ENCODE peak calls at places on chromosome 17, in six cellular contexts. One of them, this sample, is unnamed.

GRCh38 chr17:79633937-79634813 is 23.3 kb upstream of the RBFOX3 start:
- DNase-seq in dorsolateral prefrontal cortex: peak
- DNase-seq in hepatocyte: no peak
- DNase-seq in activated CD8-positive, alpha-beta T cell treated with anti-CD3 and anti-CD28 coated beads for 36 hours: no peak
- DNase-seq in lower leg skin: peak
- DNase-seq in nephron progenitor cell: no peak
- DNase-seq in this sample: no peak

GRCh38 chr17:27256225-27257030 is 37.5 kb upstream of the WSB1 start:
- DNase-seq in dorsolateral prefrontal cortex: no peak
- DNase-seq in hepatocyte: no peak
- DNase-seq in activated CD8-positive, alpha-beta T cell treated with anti-CD3 and anti-CD28 coated beads for 36 hours: no peak
- DNase-seq in lower leg skin: no peak
- DNase-seq in nephron progenitor cell: no peak
- DNase-seq in this sample: no peak

GRCh38 chr17:56976941-56977570 is 875 bp upstream of the SCPEP1 start:
- DNase-seq in dorsolateral prefrontal cortex: no peak
- DNase-seq in hepatocyte: no peak
- DNase-seq in activated CD8-positive, alpha-beta T cell treated with anti-CD3 and anti-CD28 coated beads for 36 hours: no peak
- DNase-seq in lower leg skin: no peak
- DNase-seq in nephron progenitor cell: no peak
- DNase-seq in this sample: no peak

GRCh38 chr17:17635126-17635525 is 43.6 kb upstream of the PEMT start:
- DNase-seq in dorsolateral prefrontal cortex: no peak
- DNase-seq in hepatocyte: no peak
- DNase-seq in activated CD8-positive, alpha-beta T cell treated with anti-CD3 and anti-CD28 coated beads for 36 hours: no peak
- DNase-seq in lower leg skin: peak
- DNase-seq in nephron progenitor cell: no peak
- DNase-seq in this sample: no peak

GRCh38 chr17:15914400-15915165 is 30.3 kb upstream of the ADORA2B start:
- DNase-seq in dorsolateral prefrontal cortex: no peak
- DNase-seq in hepatocyte: no peak
- DNase-seq in activated CD8-positive, alpha-beta T cell treated with anti-CD3 and anti-CD28 coated beads for 36 hours: no peak
- DNase-seq in lower leg skin: peak
- DNase-seq in nephron progenitor cell: no peak
- DNase-seq in this sample: peak

GRCh38 chr17:33381201-33381600 is 88.1 kb upstream of the ASIC2 start:
- DNase-seq in dorsolateral prefrontal cortex: no peak
- DNase-seq in hepatocyte: peak
- DNase-seq in activated CD8-positive, alpha-beta T cell treated with anti-CD3 and anti-CD28 coated beads for 36 hours: no peak
- DNase-seq in lower leg skin: no peak
- DNase-seq in nephron progenitor cell: peak
- DNase-seq in this sample: no peak

GRCh38 chr17:44209786-44210341 is 9.6 kb downstream of the UBTF start:
- DNase-seq in dorsolateral prefrontal cortex: no peak
- DNase-seq in hepatocyte: no peak
- DNase-seq in activated CD8-positive, alpha-beta T cell treated with anti-CD3 and anti-CD28 coated beads for 36 hours: peak
- DNase-seq in lower leg skin: no peak
- DNase-seq in nephron progenitor cell: no peak
- DNase-seq in this sample: no peak

GRCh38 chr17:41540921-41541625 is 13.0 kb upstream of the KRT19 start:
- DNase-seq in dorsolateral prefrontal cortex: no peak
- DNase-seq in hepatocyte: peak
- DNase-seq in activated CD8-positive, alpha-beta T cell treated with anti-CD3 and anti-CD28 coated beads for 36 hours: no peak
- DNase-seq in lower leg skin: no peak
- DNase-seq in nephron progenitor cell: no peak
- DNase-seq in this sample: no peak

GRCh38 chr17:78839762-78840529 is 668 bp downstream of the USP36 start:
- DNase-seq in dorsolateral prefrontal cortex: no peak
- DNase-seq in hepatocyte: peak
- DNase-seq in activated CD8-positive, alpha-beta T cell treated with anti-CD3 and anti-CD28 coated beads for 36 hours: peak
- DNase-seq in lower leg skin: peak
- DNase-seq in nephron progenitor cell: no peak
- DNase-seq in this sample: peak

GRCh38 chr17:39027037-39027436 is 59.8 kb upstream of the FBXO47 start:
- DNase-seq in dorsolateral prefrontal cortex: peak
- DNase-seq in hepatocyte: peak
- DNase-seq in activated CD8-positive, alpha-beta T cell treated with anti-CD3 and anti-CD28 coated beads for 36 hours: peak
- DNase-seq in lower leg skin: peak
- DNase-seq in nephron progenitor cell: peak
- DNase-seq in this sample: no peak

GRCh38 chr17:68033636-68034451 is 1.7 kb upstream of the KPNA2 start:
- DNase-seq in dorsolateral prefrontal cortex: no peak
- DNase-seq in hepatocyte: peak
- DNase-seq in activated CD8-positive, alpha-beta T cell treated with anti-CD3 and anti-CD28 coated beads for 36 hours: no peak
- DNase-seq in lower leg skin: peak
- DNase-seq in nephron progenitor cell: no peak
- DNase-seq in this sample: no peak

GRCh38 chr17:10192963-10193362 is 5.4 kb downstream of the GAS7 start:
- DNase-seq in dorsolateral prefrontal cortex: no peak
- DNase-seq in hepatocyte: no peak
- DNase-seq in activated CD8-positive, alpha-beta T cell treated with anti-CD3 and anti-CD28 coated beads for 36 hours: no peak
- DNase-seq in lower leg skin: no peak
- DNase-seq in nephron progenitor cell: no peak
- DNase-seq in this sample: no peak

GRCh38 chr17:280901-281300 is 71.7 kb downstream of the RPH3AL start:
- DNase-seq in dorsolateral prefrontal cortex: no peak
- DNase-seq in hepatocyte: no peak
- DNase-seq in activated CD8-positive, alpha-beta T cell treated with anti-CD3 and anti-CD28 coated beads for 36 hours: no peak
- DNase-seq in lower leg skin: peak
- DNase-seq in nephron progenitor cell: no peak
- DNase-seq in this sample: no peak

GRCh38 chr17:57600092-57600491 is 145.0 kb downstream of the CCDC182 start:
- DNase-seq in dorsolateral prefrontal cortex: no peak
- DNase-seq in hepatocyte: no peak
- DNase-seq in activated CD8-positive, alpha-beta T cell treated with anti-CD3 and anti-CD28 coated beads for 36 hours: peak
- DNase-seq in lower leg skin: no peak
- DNase-seq in nephron progenitor cell: no peak
- DNase-seq in this sample: peak

GRCh38 chr17:67107811-67108210 is 63.5 kb downstream of the CACNG1 start:
- DNase-seq in dorsolateral prefrontal cortex: no peak
- DNase-seq in hepatocyte: no peak
- DNase-seq in activated CD8-positive, alpha-beta T cell treated with anti-CD3 and anti-CD28 coated beads for 36 hours: no peak
- DNase-seq in lower leg skin: no peak
- DNase-seq in nephron progenitor cell: no peak
- DNase-seq in this sample: no peak

GRCh38 chr17:44219636-44220210 is at the start of gene UBTF:
- DNase-seq in dorsolateral prefrontal cortex: no peak
- DNase-seq in hepatocyte: peak
- DNase-seq in activated CD8-positive, alpha-beta T cell treated with anti-CD3 and anti-CD28 coated beads for 36 hours: peak
- DNase-seq in lower leg skin: peak
- DNase-seq in nephron progenitor cell: peak
- DNase-seq in this sample: no peak

GRCh38 chr17:79306688-79307323 is 232.2 kb downstream of the ENGASE start:
- DNase-seq in dorsolateral prefrontal cortex: no peak
- DNase-seq in hepatocyte: no peak
- DNase-seq in activated CD8-positive, alpha-beta T cell treated with anti-CD3 and anti-CD28 coated beads for 36 hours: no peak
- DNase-seq in lower leg skin: no peak
- DNase-seq in nephron progenitor cell: no peak
- DNase-seq in this sample: no peak

GRCh38 chr17:38434178-38434665 is 6.0 kb downstream of the ARHGAP23 start:
- DNase-seq in dorsolateral prefrontal cortex: peak
- DNase-seq in hepatocyte: no peak
- DNase-seq in activated CD8-positive, alpha-beta T cell treated with anti-CD3 and anti-CD28 coated beads for 36 hours: no peak
- DNase-seq in lower leg skin: no peak
- DNase-seq in nephron progenitor cell: no peak
- DNase-seq in this sample: no peak

GRCh38 chr17:57295526-57296023 is 39.3 kb downstream of the MSI2 start:
- DNase-seq in dorsolateral prefrontal cortex: no peak
- DNase-seq in hepatocyte: no peak
- DNase-seq in activated CD8-positive, alpha-beta T cell treated with anti-CD3 and anti-CD28 coated beads for 36 hours: no peak
- DNase-seq in lower leg skin: no peak
- DNase-seq in nephron progenitor cell: no peak
- DNase-seq in this sample: no peak

GRCh38 chr17:80827646-80828643 is 163.7 kb upstream of the CHMP6 start:
- DNase-seq in dorsolateral prefrontal cortex: no peak
- DNase-seq in hepatocyte: no peak
- DNase-seq in activated CD8-positive, alpha-beta T cell treated with anti-CD3 and anti-CD28 coated beads for 36 hours: no peak
- DNase-seq in lower leg skin: no peak
- DNase-seq in nephron progenitor cell: peak
- DNase-seq in this sample: no peak

GRCh38 chr17:17109231-17109630 is 67.0 kb downstream of the MPRIP start:
- DNase-seq in dorsolateral prefrontal cortex: no peak
- DNase-seq in hepatocyte: no peak
- DNase-seq in activated CD8-positive, alpha-beta T cell treated with anti-CD3 and anti-CD28 coated beads for 36 hours: peak
- DNase-seq in lower leg skin: no peak
- DNase-seq in nephron progenitor cell: no peak
- DNase-seq in this sample: no peak

GRCh38 chr17:38559025-38559879 is 46.5 kb downstream of the SRCIN1 start:
- DNase-seq in dorsolateral prefrontal cortex: peak
- DNase-seq in hepatocyte: peak
- DNase-seq in activated CD8-positive, alpha-beta T cell treated with anti-CD3 and anti-CD28 coated beads for 36 hours: peak
- DNase-seq in lower leg skin: peak
- DNase-seq in nephron progenitor cell: peak
- DNase-seq in this sample: peak

GRCh38 chr17:193841-194806 is 12.7 kb upstream of the DOC2B start:
- DNase-seq in dorsolateral prefrontal cortex: no peak
- DNase-seq in hepatocyte: peak
- DNase-seq in activated CD8-positive, alpha-beta T cell treated with anti-CD3 and anti-CD28 coated beads for 36 hours: no peak
- DNase-seq in lower leg skin: no peak
- DNase-seq in nephron progenitor cell: peak
- DNase-seq in this sample: no peak

GRCh38 chr17:4903051-4903818 is at the start of gene CHRNE:
- DNase-seq in dorsolateral prefrontal cortex: peak
- DNase-seq in hepatocyte: peak
- DNase-seq in activated CD8-positive, alpha-beta T cell treated with anti-CD3 and anti-CD28 coated beads for 36 hours: peak
- DNase-seq in lower leg skin: peak
- DNase-seq in nephron progenitor cell: peak
- DNase-seq in this sample: peak

GRCh38 chr17:80944326-80944725 is 47.3 kb upstream of the CHMP6 start:
- DNase-seq in dorsolateral prefrontal cortex: peak
- DNase-seq in hepatocyte: no peak
- DNase-seq in activated CD8-positive, alpha-beta T cell treated with anti-CD3 and anti-CD28 coated beads for 36 hours: no peak
- DNase-seq in lower leg skin: no peak
- DNase-seq in nephron progenitor cell: no peak
- DNase-seq in this sample: no peak

GRCh38 chr17:49616546-49617205 is 41.0 kb downstream of the NXPH3 start:
- DNase-seq in dorsolateral prefrontal cortex: peak
- DNase-seq in hepatocyte: no peak
- DNase-seq in activated CD8-positive, alpha-beta T cell treated with anti-CD3 and anti-CD28 coated beads for 36 hours: no peak
- DNase-seq in lower leg skin: peak
- DNase-seq in nephron progenitor cell: no peak
- DNase-seq in this sample: peak

GRCh38 chr17:68581863-68582645 is 19.1 kb downstream of the FAM20A start:
- DNase-seq in dorsolateral prefrontal cortex: no peak
- DNase-seq in hepatocyte: no peak
- DNase-seq in activated CD8-positive, alpha-beta T cell treated with anti-CD3 and anti-CD28 coated beads for 36 hours: no peak
- DNase-seq in lower leg skin: no peak
- DNase-seq in nephron progenitor cell: no peak
- DNase-seq in this sample: no peak

GRCh38 chr17:40419559-40420331 is 2.0 kb upstream of the TOP2A start:
- DNase-seq in dorsolateral prefrontal cortex: no peak
- DNase-seq in hepatocyte: peak
- DNase-seq in activated CD8-positive, alpha-beta T cell treated with anti-CD3 and anti-CD28 coated beads for 36 hours: no peak
- DNase-seq in lower leg skin: peak
- DNase-seq in nephron progenitor cell: no peak
- DNase-seq in this sample: peak

GRCh38 chr17:39750131-39751015 is 12.6 kb downstream of the GRB7 start:
- DNase-seq in dorsolateral prefrontal cortex: no peak
- DNase-seq in hepatocyte: no peak
- DNase-seq in activated CD8-positive, alpha-beta T cell treated with anti-CD3 and anti-CD28 coated beads for 36 hours: no peak
- DNase-seq in lower leg skin: peak
- DNase-seq in nephron progenitor cell: no peak
- DNase-seq in this sample: no peak

GRCh38 chr17:76585649-76586593 is at the start of gene ST6GALNAC2:
- DNase-seq in dorsolateral prefrontal cortex: no peak
- DNase-seq in hepatocyte: peak
- DNase-seq in activated CD8-positive, alpha-beta T cell treated with anti-CD3 and anti-CD28 coated beads for 36 hours: peak
- DNase-seq in lower leg skin: peak
- DNase-seq in nephron progenitor cell: peak
- DNase-seq in this sample: peak
- TF ChIP-seq CTCF in dorsolateral prefrontal cortex: peak
- TF ChIP-seq CTCF in hepatocyte: peak
- TF ChIP-seq CTCF in activated CD8-positive, alpha-beta T cell treated with anti-CD3 and anti-CD28 coated beads for 36 hours: no peak
- TF ChIP-seq CTCF in lower leg skin: no peak
- TF ChIP-seq CTCF in nephron progenitor cell: no peak
- TF ChIP-seq CTCF in this sample: no peak

GRCh38 chr17:72523491-72523890 is 402.7 kb downstream of the SOX9 start:
- DNase-seq in dorsolateral prefrontal cortex: no peak
- DNase-seq in hepatocyte: no peak
- DNase-seq in activated CD8-positive, alpha-beta T cell treated with anti-CD3 and anti-CD28 coated beads for 36 hours: no peak
- DNase-seq in lower leg skin: no peak
- DNase-seq in nephron progenitor cell: no peak
- DNase-seq in this sample: no peak
- TF ChIP-seq CTCF in dorsolateral prefrontal cortex: no peak
- TF ChIP-seq CTCF in hepatocyte: no peak
- TF ChIP-seq CTCF in activated CD8-positive, alpha-beta T cell treated with anti-CD3 and anti-CD28 coated beads for 36 hours: no peak
- TF ChIP-seq CTCF in lower leg skin: no peak
- TF ChIP-seq CTCF in nephron progenitor cell: no peak
- TF ChIP-seq CTCF in this sample: no peak

GRCh38 chr17:60641810-60642220 is 35.8 kb upstream of the BCAS3 start:
- DNase-seq in dorsolateral prefrontal cortex: peak
- DNase-seq in hepatocyte: peak
- DNase-seq in activated CD8-positive, alpha-beta T cell treated with anti-CD3 and anti-CD28 coated beads for 36 hours: peak
- DNase-seq in lower leg skin: no peak
- DNase-seq in nephron progenitor cell: peak
- DNase-seq in this sample: peak
- TF ChIP-seq CTCF in dorsolateral prefrontal cortex: peak
- TF ChIP-seq CTCF in hepatocyte: peak
- TF ChIP-seq CTCF in activated CD8-positive, alpha-beta T cell treated with anti-CD3 and anti-CD28 coated beads for 36 hours: peak
- TF ChIP-seq CTCF in lower leg skin: no peak
- TF ChIP-seq CTCF in nephron progenitor cell: peak
- TF ChIP-seq CTCF in this sample: peak

DNA sequence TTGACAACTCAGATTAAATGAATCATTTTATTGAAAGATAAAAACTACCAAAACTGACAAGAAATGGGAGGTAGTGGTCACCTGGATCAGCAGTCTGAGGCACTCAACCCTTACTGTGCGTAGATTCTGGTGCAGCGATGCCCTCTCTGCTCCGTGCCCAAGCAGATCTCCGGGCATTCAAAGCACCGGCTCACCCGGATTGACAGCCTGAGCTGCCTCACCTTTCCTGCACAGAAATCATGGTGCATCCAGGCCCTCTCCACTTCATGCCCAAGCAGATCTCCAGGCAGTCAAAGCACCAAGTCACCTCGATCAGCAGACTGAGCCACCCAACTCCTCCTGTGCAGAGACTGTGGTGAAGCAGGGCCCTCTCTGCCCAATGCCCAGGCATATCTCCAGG is 196.8 kb downstream of the CA10 start:
- DNase-seq in dorsolateral prefrontal cortex: no peak
- DNase-seq in hepatocyte: no peak
- DNase-seq in activated CD8-positive, alpha-beta T cell treated with anti-CD3 and anti-CD28 coated beads for 36 hours: no peak
- DNase-seq in lower leg skin: no peak
- DNase-seq in nephron progenitor cell: no peak
- DNase-seq in this sample: no peak
- TF ChIP-seq CTCF in dorsolateral prefrontal cortex: no peak
- TF ChIP-seq CTCF in hepatocyte: no peak
- TF ChIP-seq CTCF in activated CD8-positive, alpha-beta T cell treated with anti-CD3 and anti-CD28 coated beads for 36 hours: no peak
- TF ChIP-seq CTCF in lower leg skin: no peak
- TF ChIP-seq CTCF in nephron progenitor cell: no peak
- TF ChIP-seq CTCF in this sample: no peak

DNA sequence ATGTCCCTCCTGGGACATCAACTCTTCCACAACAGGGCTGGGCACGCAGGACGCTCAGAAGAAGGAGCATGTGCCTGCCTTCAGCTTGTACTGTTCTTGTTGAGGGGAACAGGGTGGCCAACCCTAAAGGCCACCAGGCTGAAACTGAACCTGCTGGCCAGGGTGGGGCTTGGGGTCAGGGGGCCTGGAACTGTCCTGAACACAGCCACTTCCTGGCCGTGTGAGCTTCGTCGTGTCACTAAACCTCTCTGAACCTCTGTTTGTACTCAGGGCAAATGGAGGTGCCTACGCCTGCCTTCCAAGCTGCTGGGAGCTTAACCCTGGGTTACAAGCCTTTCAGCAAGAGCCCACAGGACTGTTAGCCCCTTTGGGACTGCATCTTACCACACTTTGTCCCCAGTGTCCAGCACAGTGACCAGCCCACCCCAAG is 6.7 kb downstream of the ARHGAP27 start:
- DNase-seq in dorsolateral prefrontal cortex: no peak
- DNase-seq in hepatocyte: peak
- DNase-seq in activated CD8-positive, alpha-beta T cell treated with anti-CD3 and anti-CD28 coated beads for 36 hours: no peak
- DNase-seq in lower leg skin: no peak
- DNase-seq in nephron progenitor cell: no peak
- DNase-seq in this sample: no peak
- TF ChIP-seq CTCF in dorsolateral prefrontal cortex: no peak
- TF ChIP-seq CTCF in hepatocyte: no peak
- TF ChIP-seq CTCF in activated CD8-positive, alpha-beta T cell treated with anti-CD3 and anti-CD28 coated beads for 36 hours: no peak
- TF ChIP-seq CTCF in lower leg skin: no peak
- TF ChIP-seq CTCF in nephron progenitor cell: peak
- TF ChIP-seq CTCF in this sample: no peak